ENCODE peak calls at places on chromosomes 12 and 14, in five cellular contexts. One of them, this sample, is unnamed.

GRCh38 chr14:72633551-72633950 is 260.4 kb downstream of the DPF3 start:
- DNase-seq in mesenchymal stem cell: no peak
- DNase-seq in CD8-positive, alpha-beta memory T cell: no peak
- DNase-seq in IMR-90: no peak
- DNase-seq in Peyer's patch: no peak
- DNase-seq in this sample: no peak

GRCh38 chr14:24313912-24314311 is 2.6 kb downstream of the LTB4R start:
- DNase-seq in mesenchymal stem cell: no peak
- DNase-seq in CD8-positive, alpha-beta memory T cell: no peak
- DNase-seq in IMR-90: no peak
- DNase-seq in Peyer's patch: no peak
- DNase-seq in this sample: no peak

GRCh38 chr12:92070054-92070863 is 75.4 kb downstream of the BTG1 start:
- DNase-seq in IMR-90: no peak
- DNase-seq in CD8-positive, alpha-beta memory T cell: no peak
- DNase-seq in Peyer's patch: peak; percentile 59
- DNase-seq in mesenchymal stem cell: no peak
- DNase-seq in this sample: no peak

GRCh38 chr12:3578557-3578956 is 87.6 kb downstream of the PRMT8 start:
- DNase-seq in mesenchymal stem cell: no peak
- DNase-seq in CD8-positive, alpha-beta memory T cell: no peak
- DNase-seq in IMR-90: no peak
- DNase-seq in Peyer's patch: no peak
- DNase-seq in this sample: no peak

GRCh38 chr12:113232787-113233585 is 11.7 kb downstream of the TPCN1 start:
- DNase-seq in Peyer's patch: no peak
- DNase-seq in CD8-positive, alpha-beta memory T cell: peak; percentile 82
- DNase-seq in IMR-90: no peak
- DNase-seq in mesenchymal stem cell: no peak
- DNase-seq in this sample: no peak

GRCh38 chr12:88299567-88300101 is 157.5 kb downstream of the TMTC3 start:
- DNase-seq in IMR-90: peak; percentile 98
- DNase-seq in mesenchymal stem cell: peak; percentile 94
- DNase-seq in Peyer's patch: no peak
- DNase-seq in CD8-positive, alpha-beta memory T cell: no peak
- DNase-seq in this sample: peak; percentile 72

GRCh38 chr12:132118876-132119275 is 25.2 kb downstream of the DDX51 start:
- DNase-seq in IMR-90: no peak
- DNase-seq in mesenchymal stem cell: no peak
- DNase-seq in CD8-positive, alpha-beta memory T cell: no peak
- DNase-seq in Peyer's patch: no peak
- DNase-seq in this sample: no peak

GRCh38 chr14:71799831-71800230 is 132.4 kb upstream of the RGS6 start:
- DNase-seq in mesenchymal stem cell: no peak
- DNase-seq in Peyer's patch: no peak
- DNase-seq in CD8-positive, alpha-beta memory T cell: no peak
- DNase-seq in IMR-90: no peak
- DNase-seq in this sample: no peak

GRCh38 chr14:20662968-20663731 is 21.2 kb upstream of the RNASE4 start:
- DNase-seq in IMR-90: peak; percentile 55
- DNase-seq in Peyer's patch: peak; percentile 73
- DNase-seq in CD8-positive, alpha-beta memory T cell: peak; percentile 62
- DNase-seq in mesenchymal stem cell: peak; percentile 34
- DNase-seq in this sample: peak; percentile 85

GRCh38 chr12:57623385-57623784 is 9.6 kb downstream of the B4GALNT1 start:
- DNase-seq in IMR-90: no peak
- DNase-seq in mesenchymal stem cell: no peak
- DNase-seq in CD8-positive, alpha-beta memory T cell: no peak
- DNase-seq in Peyer's patch: no peak
- DNase-seq in this sample: no peak

GRCh38 chr12:98229539-98229921 is 285.9 kb upstream of the TMPO start:
- DNase-seq in mesenchymal stem cell: no peak
- DNase-seq in CD8-positive, alpha-beta memory T cell: no peak
- DNase-seq in IMR-90: no peak
- DNase-seq in Peyer's patch: no peak
- DNase-seq in this sample: no peak

GRCh38 chr14:61589691-61590521 is 105.4 kb upstream of the HIF1A start:
- DNase-seq in mesenchymal stem cell: no peak
- DNase-seq in CD8-positive, alpha-beta memory T cell: no peak
- DNase-seq in IMR-90: no peak
- DNase-seq in Peyer's patch: no peak
- DNase-seq in this sample: no peak

GRCh38 chr14:95064256-95064655 is 93.1 kb downstream of the DICER1 start:
- DNase-seq in CD8-positive, alpha-beta memory T cell: no peak
- DNase-seq in Peyer's patch: no peak
- DNase-seq in IMR-90: no peak
- DNase-seq in mesenchymal stem cell: no peak
- DNase-seq in this sample: no peak

GRCh38 chr14:74084277-74085046 is at the start of the genes ALDH6A1 and LIN52:
- DNase-seq in mesenchymal stem cell: peak; percentile 100
- DNase-seq in IMR-90: peak; percentile 100
- DNase-seq in CD8-positive, alpha-beta memory T cell: peak; percentile 100
- DNase-seq in Peyer's patch: peak; percentile 100
- DNase-seq in this sample: peak; percentile 100

GRCh38 chr14:105478624-105479305 is 4.1 kb downstream of the CRIP2 start:
- DNase-seq in CD8-positive, alpha-beta memory T cell: peak; percentile 30
- DNase-seq in Peyer's patch: no peak
- DNase-seq in IMR-90: no peak
- DNase-seq in mesenchymal stem cell: no peak
- DNase-seq in this sample: no peak

GRCh38 chr14:63486729-63487128 is 56.4 kb downstream of the PPP2R5E start:
- DNase-seq in CD8-positive, alpha-beta memory T cell: no peak
- DNase-seq in IMR-90: no peak
- DNase-seq in Peyer's patch: no peak
- DNase-seq in mesenchymal stem cell: no peak
- DNase-seq in this sample: no peak

GRCh38 chr14:103279129-103280025 is 54.7 kb upstream of the EIF5 start:
- DNase-seq in mesenchymal stem cell: no peak
- DNase-seq in IMR-90: no peak
- DNase-seq in Peyer's patch: no peak
- DNase-seq in CD8-positive, alpha-beta memory T cell: no peak
- DNase-seq in this sample: no peak

GRCh38 chr14:24425704-24426103 is 3.8 kb downstream of the CBLN3 start:
- DNase-seq in CD8-positive, alpha-beta memory T cell: no peak
- DNase-seq in IMR-90: peak; percentile 83
- DNase-seq in Peyer's patch: no peak
- DNase-seq in mesenchymal stem cell: peak; percentile 52
- DNase-seq in this sample: no peak

GRCh38 chr14:55707365-55707804 is 127.4 kb downstream of the KTN1 start:
- DNase-seq in IMR-90: peak; percentile 76
- DNase-seq in CD8-positive, alpha-beta memory T cell: no peak
- DNase-seq in mesenchymal stem cell: peak; percentile 70
- DNase-seq in Peyer's patch: no peak
- DNase-seq in this sample: no peak

GRCh38 chr12:93020225-93020997 is 91.3 kb upstream of the EEA1 start:
- DNase-seq in mesenchymal stem cell: no peak
- DNase-seq in IMR-90: no peak
- DNase-seq in Peyer's patch: peak; percentile 71
- DNase-seq in CD8-positive, alpha-beta memory T cell: no peak
- DNase-seq in this sample: no peak

GRCh38 chr14:82011460-82011859 is 477.8 kb upstream of the SEL1L start:
- DNase-seq in IMR-90: no peak
- DNase-seq in mesenchymal stem cell: no peak
- DNase-seq in Peyer's patch: no peak
- DNase-seq in CD8-positive, alpha-beta memory T cell: no peak
- DNase-seq in this sample: no peak

GRCh38 chr14:50920482-50921225 is 23.6 kb downstream of the PYGL start:
- DNase-seq in Peyer's patch: no peak
- DNase-seq in CD8-positive, alpha-beta memory T cell: no peak
- DNase-seq in IMR-90: peak; percentile 90
- DNase-seq in mesenchymal stem cell: peak; percentile 77
- DNase-seq in this sample: no peak

GRCh38 chr14:35340616-35341453 is 48.7 kb downstream of the PSMA6 start:
- DNase-seq in IMR-90: no peak
- DNase-seq in mesenchymal stem cell: no peak
- DNase-seq in CD8-positive, alpha-beta memory T cell: no peak
- DNase-seq in Peyer's patch: no peak
- DNase-seq in this sample: no peak

GRCh38 chr14:22865424-22866215 is 5.9 kb upstream of the LRP10 start:
- DNase-seq in mesenchymal stem cell: no peak
- DNase-seq in Peyer's patch: no peak
- DNase-seq in CD8-positive, alpha-beta memory T cell: no peak
- DNase-seq in IMR-90: no peak
- DNase-seq in this sample: peak; percentile 24

GRCh38 chr12:46473634-46474201 is 101.1 kb upstream of the SLC38A2 start:
- DNase-seq in IMR-90: peak; percentile 94
- DNase-seq in Peyer's patch: peak; percentile 50
- DNase-seq in mesenchymal stem cell: peak; percentile 94
- DNase-seq in CD8-positive, alpha-beta memory T cell: no peak
- DNase-seq in this sample: peak; percentile 80

GRCh38 chr14:44847910-44848309 is 113.8 kb downstream of the KLHL28 start:
- DNase-seq in CD8-positive, alpha-beta memory T cell: no peak
- DNase-seq in IMR-90: peak; percentile 41
- DNase-seq in mesenchymal stem cell: peak; percentile 23
- DNase-seq in Peyer's patch: no peak
- DNase-seq in this sample: no peak

GRCh38 chr12:51722387-51722786 is 126.1 kb downstream of the FIGNL2 start:
- DNase-seq in Peyer's patch: no peak
- DNase-seq in IMR-90: no peak
- DNase-seq in mesenchymal stem cell: no peak
- DNase-seq in CD8-positive, alpha-beta memory T cell: no peak
- DNase-seq in this sample: no peak

GRCh38 chr12:60279224-60279623 is 683.4 kb downstream of the SLC16A7 start:
- DNase-seq in Peyer's patch: no peak
- DNase-seq in IMR-90: peak; percentile 84
- DNase-seq in CD8-positive, alpha-beta memory T cell: no peak
- DNase-seq in mesenchymal stem cell: peak; percentile 82
- DNase-seq in this sample: no peak

GRCh38 chr12:7128681-7129593 is at the start of gene RBP5:
- DNase-seq in mesenchymal stem cell: no peak
- DNase-seq in Peyer's patch: no peak
- DNase-seq in CD8-positive, alpha-beta memory T cell: no peak
- DNase-seq in IMR-90: no peak
- DNase-seq in this sample: no peak

GRCh38 chr12:7131502-7131866 is 1.3 kb downstream of the CLSTN3 start:
- DNase-seq in IMR-90: no peak
- DNase-seq in mesenchymal stem cell: no peak
- DNase-seq in CD8-positive, alpha-beta memory T cell: no peak
- DNase-seq in Peyer's patch: no peak
- DNase-seq in this sample: no peak

GRCh38 chr12:7130537-7130790 is 293 bp downstream of the CLSTN3 start:
- DNase-seq in mesenchymal stem cell: no peak
- DNase-seq in CD8-positive, alpha-beta memory T cell: no peak
- DNase-seq in IMR-90: no peak
- DNase-seq in Peyer's patch: no peak
- DNase-seq in this sample: no peak

GRCh38 chr12:7130791-7131501 is 775 bp downstream of the CLSTN3 start:
- DNase-seq in IMR-90: peak; percentile 52
- DNase-seq in mesenchymal stem cell: peak; percentile 46
- DNase-seq in Peyer's patch: no peak
- DNase-seq in CD8-positive, alpha-beta memory T cell: peak; percentile 29
- DNase-seq in this sample: no peak

GRCh38 chr12:7129647-7130536 is at the start of gene CLSTN3:
- DNase-seq in Peyer's patch: peak; percentile 81
- DNase-seq in CD8-positive, alpha-beta memory T cell: peak; percentile 84
- DNase-seq in mesenchymal stem cell: peak; percentile 73
- DNase-seq in IMR-90: peak; percentile 68
- DNase-seq in this sample: no peak
- H3K4me3 ChIP-seq in Peyer's patch: peak within 1 kb of the TSS; percentile 60
- H3K4me3 ChIP-seq in CD8-positive, alpha-beta memory T cell: peak within 1 kb of the TSS; percentile 70
- H3K4me3 ChIP-seq in mesenchymal stem cell: peak within 1 kb of the TSS; percentile 77
- H3K4me3 ChIP-seq in IMR-90: peak within 1 kb of the TSS; percentile 81
- H3K4me3 ChIP-seq in this sample: peak within 1 kb of the TSS; percentile 43

DNA sequence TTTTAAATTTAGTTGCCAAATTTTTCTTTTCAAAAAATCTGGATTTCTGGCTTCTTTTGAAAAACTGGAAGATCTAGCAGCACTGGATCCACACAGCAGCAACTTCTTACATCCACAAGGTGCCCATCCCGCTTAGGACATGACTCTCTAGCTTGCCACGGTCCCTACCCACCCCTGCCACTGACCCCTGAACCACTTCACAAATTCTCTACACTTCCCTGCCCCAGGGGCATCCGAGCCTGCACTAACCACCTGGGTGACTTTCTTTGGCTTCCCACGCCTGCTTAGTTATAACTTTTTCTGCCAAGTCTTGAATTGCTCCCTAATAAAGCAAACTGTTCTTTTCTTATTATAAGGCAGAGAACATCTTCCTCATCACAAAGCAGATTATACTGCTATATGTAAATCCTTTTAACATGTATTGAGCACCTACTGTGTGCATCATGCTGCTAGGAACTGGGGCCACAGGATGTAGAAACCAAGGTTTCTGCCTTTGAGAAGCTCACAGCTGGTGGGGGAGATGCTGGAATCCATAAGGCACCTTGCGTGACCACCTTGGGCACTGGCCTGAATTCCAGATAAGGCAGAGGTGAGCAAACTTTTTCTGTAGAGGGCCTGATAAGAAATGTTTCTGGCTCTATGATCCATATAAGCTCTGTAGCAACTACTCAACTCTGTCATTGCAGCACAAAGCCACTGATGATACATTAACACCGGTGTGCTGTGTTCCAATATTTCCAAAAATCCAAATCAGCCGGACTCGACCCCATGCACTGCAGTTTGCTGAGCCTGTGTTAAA is 59.8 kb downstream of the ACTN1 start:
- DNase-seq in mesenchymal stem cell: no peak
- DNase-seq in Peyer's patch: no peak
- DNase-seq in CD8-positive, alpha-beta memory T cell: no peak
- DNase-seq in IMR-90: no peak
- DNase-seq in this sample: no peak
- H3K4me1 ChIP-seq in mesenchymal stem cell: peaks cover 40% of the 10 kb centered on the region
- H3K4me1 ChIP-seq in Peyer's patch: peaks cover 15% of the 10 kb centered on the region
- H3K4me1 ChIP-seq in CD8-positive, alpha-beta memory T cell: peaks cover 25% of the 10 kb centered on the region
- H3K4me1 ChIP-seq in IMR-90: peaks cover 24% of the 10 kb centered on the region
- H3K4me1 ChIP-seq in this sample: no peaks in the 10 kb centered on the region

DNA sequence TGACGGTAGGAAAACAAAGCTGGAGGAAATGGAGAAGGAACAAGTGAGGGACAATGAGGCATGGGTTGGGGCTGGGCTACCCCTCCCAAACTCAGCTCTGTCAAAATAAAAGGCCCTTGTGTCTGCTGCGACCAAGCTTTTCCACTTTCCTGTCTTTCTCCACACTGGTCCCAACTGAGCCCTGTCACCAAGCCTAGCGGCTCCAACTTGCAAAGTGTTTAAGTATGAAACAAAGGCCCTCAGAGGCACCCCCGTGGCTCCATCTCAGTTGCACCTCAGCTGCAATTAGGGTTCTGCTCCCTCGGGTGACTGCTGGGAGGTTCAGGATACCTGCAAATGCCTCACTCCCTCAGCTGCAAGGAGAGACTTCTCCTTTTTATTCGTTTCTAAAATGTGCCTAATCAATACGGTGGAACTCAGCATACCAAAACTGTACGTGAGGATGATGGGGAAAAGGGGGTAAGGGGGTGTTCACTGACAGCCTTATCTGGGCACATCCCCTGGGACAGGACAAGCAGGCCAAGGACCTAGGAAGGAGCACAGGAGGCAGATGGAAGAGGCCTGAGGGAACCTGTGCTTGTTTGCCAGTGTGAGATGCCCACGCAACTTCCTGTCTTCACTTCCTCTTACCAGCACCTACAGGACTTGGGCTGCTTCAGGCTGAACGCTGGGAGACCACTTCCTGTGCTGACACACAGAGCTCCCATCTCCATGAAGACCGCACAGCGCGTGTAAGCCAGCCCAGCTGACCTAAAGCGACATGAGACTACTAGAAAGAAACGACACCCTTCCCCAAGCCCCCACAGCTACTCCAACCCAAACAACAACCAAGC is 8.9 kb downstream of the VAMP1 start:
- DNase-seq in IMR-90: peak; percentile 45
- DNase-seq in Peyer's patch: peak; percentile 57
- DNase-seq in CD8-positive, alpha-beta memory T cell: peak; percentile 88
- DNase-seq in mesenchymal stem cell: no peak
- DNase-seq in this sample: no peak
- H3K4me3 ChIP-seq in IMR-90: no peak overlapping the region
- H3K4me3 ChIP-seq in Peyer's patch: no peak overlapping the region
- H3K4me3 ChIP-seq in CD8-positive, alpha-beta memory T cell: peak overlapping the region; percentile 46
- H3K4me3 ChIP-seq in mesenchymal stem cell: no peak overlapping the region
- H3K4me3 ChIP-seq in this sample: no peak overlapping the region

GRCh38 chr12:124566181-124567034 is 1.0 kb downstream of the NCOR2 start:
- DNase-seq in mesenchymal stem cell: peak; percentile 88
- DNase-seq in IMR-90: peak; percentile 66
- DNase-seq in CD8-positive, alpha-beta memory T cell: peak; percentile 69
- DNase-seq in Peyer's patch: peak; percentile 93
- DNase-seq in this sample: no peak
- H3K4me1 ChIP-seq in mesenchymal stem cell: peaks cover 44% of the 10 kb centered on the region
- H3K4me1 ChIP-seq in IMR-90: peaks cover 23% of the 10 kb centered on the region
- H3K4me1 ChIP-seq in CD8-positive, alpha-beta memory T cell: peaks cover 24% of the 10 kb centered on the region
- H3K4me1 ChIP-seq in Peyer's patch: peaks cover 57% of the 10 kb centered on the region
- H3K4me1 ChIP-seq in this sample: peaks cover 9% of the 10 kb centered on the region